ENCODE peak calls at places on chromosome 10, in four cellular contexts. V is breast epithelium, E is neural progenitor cell, T is GM13976. B is an unnamed sample.

GRCh38 chr10:92990615-92991014 is 70.0 kb upstream of the CYP26C1 start:
- DNase-seq in E (no peak), T (peak), V (no peak), B (no peak)

GRCh38 chr10:86410542-86411124 is 44.0 kb upstream of the GRID1 start:
- DNase-seq in E (no peak), T (no peak), V (no peak), B (no peak)

GRCh38 chr10:106795619-106796018 is 368.9 kb downstream of the SORCS1 start:
- DNase-seq in T (peak), E (peak), V (no peak), B (no peak)

GRCh38 chr10:31322647-31323046 is 3.6 kb downstream of the ZEB1 start:
- DNase-seq in E (peak), V (no peak), T (peak), B (no peak)

GRCh38 chr10:60974463-60975149 is 30.6 kb upstream of the RHOBTB1 start:
- DNase-seq in V (no peak), E (no peak), T (no peak), B (no peak)

GRCh38 chr10:110619514-110619913 is 24.6 kb upstream of the RBM20 start:
- DNase-seq in E (no peak), V (no peak), T (no peak), B (no peak)

GRCh38 chr10:87734987-87735827 is 75.5 kb downstream of the PAPSS2 start:
- DNase-seq in T (peak), V (no peak), E (peak), B (no peak)

GRCh38 chr10:7090529-7090928 is 320.3 kb downstream of the SFMBT2 start:
- DNase-seq in V (no peak), T (no peak), E (no peak), B (no peak)

GRCh38 chr10:100824886-100825285 is 79.5 kb downstream of the PAX2 start:
- DNase-seq in T (no peak), E (no peak), V (peak), B (no peak)

GRCh38 chr10:59905735-59906416 is 480 bp downstream of the CCDC6 start:
- DNase-seq in V (no peak), T (peak), E (peak), B (no peak)

GRCh38 chr10:132337019-132337418 is 5.0 kb downstream of the LRRC27 start:
- DNase-seq in V (no peak), E (peak), T (no peak), B (no peak)

GRCh38 chr10:71547841-71548493 is 151.2 kb downstream of the CDH23 start:
- DNase-seq in V (no peak), E (peak), T (no peak), B (no peak)

GRCh38 chr10:3206516-3207157 is 34.1 kb upstream of the PITRM1 start:
- DNase-seq in V (no peak), T (no peak), E (no peak), B (no peak)

GRCh38 chr10:110628161-110628560 is 16.0 kb upstream of the RBM20 start:
- DNase-seq in E (no peak), T (no peak), V (no peak), B (no peak)

GRCh38 chr10:93352638-93353383 is 129.3 kb downstream of the MYOF start:
- DNase-seq in T (peak), V (no peak), E (peak), B (no peak)

GRCh38 chr10:87764072-87764934 is 53.7 kb downstream of the ATAD1 start:
- DNase-seq in T (no peak), V (no peak), E (no peak), B (no peak)

GRCh38 chr10:119315128-119316001 is 108.0 kb downstream of the GRK5 start:
- DNase-seq in V (no peak), T (peak), E (peak), B (no peak)

GRCh38 chr10:77872151-77872946 is 54.2 kb downstream of the DLG5 start:
- DNase-seq in T (no peak), V (peak), E (no peak), B (no peak)

GRCh38 chr10:31124852-31125251 is 93.2 kb upstream of the ZNF438 start:
- DNase-seq in T (no peak), E (no peak), V (no peak), B (no peak)

GRCh38 chr10:117246997-117247667 is 6.2 kb downstream of the SLC18A2 start:
- DNase-seq in T (no peak), E (no peak), V (no peak), B (no peak)

GRCh38 chr10:77710759-77711682 is 73.4 kb upstream of the KCNMA1 start:
- DNase-seq in V (peak), T (peak), E (peak), B (no peak)

GRCh38 chr10:80204193-80204714 is 1.1 kb downstream of the ANXA11 start:
- DNase-seq in T (no peak), V (peak), E (peak), B (no peak)

GRCh38 chr10:124593431-124593985 is 131.9 kb downstream of the LHPP start:
- DNase-seq in V (no peak), E (no peak), T (no peak), B (peak)

GRCh38 chr10:63593576-63593975 is 72.4 kb downstream of the REEP3 start:
- DNase-seq in T (no peak), E (no peak), V (no peak), B (no peak)

GRCh38 chr10:112287844-112288243 is 4.6 kb downstream of the TECTB start:
- DNase-seq in V (no peak), E (no peak), T (no peak), B (no peak)

GRCh38 chr10:29482591-29483421 is 152.0 kb downstream of the SVIL start:
- DNase-seq in E (peak), T (no peak), V (no peak), B (no peak)

GRCh38 chr10:69845574-69846251 is 44.0 kb downstream of the COL13A1 start:
- DNase-seq in V (no peak), T (no peak), E (no peak), B (no peak)

GRCh38 chr10:108204528-108205313 is 1040.2 kb upstream of the SORCS1 start:
- DNase-seq in T (peak), V (no peak), E (peak), B (no peak)

GRCh38 chr10:33391611-33392010 is 57.1 kb upstream of the NRP1 start:
- DNase-seq in T (no peak), V (no peak), E (no peak), B (no peak)

GRCh38 chr10:77428776-77429395 is 208.7 kb downstream of the KCNMA1 start:
- DNase-seq in V (no peak), E (peak), T (no peak), B (no peak)

GRCh38 chr10:115829501-115830215 is 443.3 kb downstream of the GFRA1 start:
- DNase-seq in E (peak), T (no peak), V (no peak), B (no peak)

GRCh38 chr10:24303522-24304310 is 94.8 kb downstream of the KIAA1217 start:
- DNase-seq in E (no peak), T (no peak), V (no peak), B (no peak)

GRCh38 chr10:80172896-80173295 is 32.4 kb downstream of the ANXA11 start:
- DNase-seq in E (no peak), T (no peak), V (no peak), B (no peak)

GRCh38 chr10:19488592-19489280 is 327.5 kb upstream of the PLXDC2 start:
- DNase-seq in E (peak), T (no peak), V (no peak), B (peak)
- TF ChIP-seq CTCF in E (peak), T (no peak), V (no peak), B (peak)

DNA sequence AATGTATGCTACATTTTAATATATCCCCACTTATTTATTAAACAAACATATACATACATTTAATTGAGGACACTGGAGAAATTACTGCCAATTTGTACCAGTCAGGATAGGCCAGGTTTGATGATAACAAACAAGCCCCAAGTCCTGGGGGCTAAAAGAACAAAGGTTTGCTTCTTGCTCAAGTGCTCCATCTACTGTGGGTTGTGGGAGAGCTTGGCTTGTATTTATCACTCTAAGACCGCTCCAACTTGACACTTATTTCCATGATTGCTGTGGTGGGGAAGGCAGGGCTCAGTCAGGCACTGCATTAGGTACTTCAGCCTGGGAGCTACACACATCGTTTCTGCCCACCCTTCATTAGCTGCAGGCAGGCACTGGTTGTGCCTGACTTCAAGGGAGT is 136.6 kb upstream of the ZNF32 start:
- DNase-seq in V (no peak), T (no peak), E (no peak), B (no peak)
- TF ChIP-seq CTCF in V (no peak), T (no peak), E (peak), B (peak)

DNA sequence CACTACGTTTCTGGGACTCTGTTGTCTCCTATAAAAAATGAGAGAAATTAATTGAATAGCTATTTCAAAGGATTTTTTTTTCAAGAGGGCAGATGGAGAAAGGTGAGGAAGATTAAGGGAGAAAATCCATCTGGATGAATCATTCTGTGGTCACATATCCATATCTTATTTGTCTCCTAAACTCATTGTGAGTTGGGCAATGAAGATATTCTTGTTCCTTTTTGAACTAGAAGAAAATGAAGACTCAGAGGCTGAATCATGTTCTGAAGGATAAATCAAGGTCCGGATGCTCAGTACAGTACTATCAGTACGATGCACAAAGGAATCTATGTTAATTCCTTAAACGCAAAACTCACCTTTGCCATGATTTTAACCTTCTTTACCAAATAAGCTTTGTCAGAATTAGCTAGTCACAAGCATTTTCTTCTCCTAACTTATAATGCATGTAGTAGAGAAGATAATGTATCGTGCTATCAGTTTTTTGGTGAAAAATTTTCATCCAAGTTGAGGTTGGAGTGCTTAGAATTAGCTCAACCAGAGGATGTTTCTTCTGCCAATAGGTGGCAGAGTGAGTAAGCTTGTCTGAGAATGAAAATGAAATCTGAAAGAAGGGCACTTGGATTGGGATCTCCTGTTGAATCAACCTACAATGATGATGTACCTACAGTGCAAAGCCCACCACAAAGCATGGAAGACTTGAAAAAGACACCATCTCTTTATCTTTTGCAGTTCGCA is 446.9 kb downstream of the KIF20B start:
- DNase-seq in V (no peak), E (peak), T (no peak), B (no peak)
- TF ChIP-seq CTCF in V (peak), E (peak), T (peak), B (peak)

GRCh38 chr10:114239117-114239993 is at the start of gene VWA2:
- DNase-seq in V (peak), E (peak), T (peak), B (no peak)
- TF ChIP-seq CTCF in V (no peak), E (peak), T (peak), B (peak)

GRCh38 chr10:58818889-58819288 is 306.2 kb downstream of the BICC1 start:
- DNase-seq in T (no peak), E (no peak), V (no peak), B (no peak)
- TF ChIP-seq CTCF in T (no peak), E (no peak), V (no peak), B (peak)

GRCh38 chr10:47101196-47101595 is 190.0 kb downstream of the PTPN20 start:
- DNase-seq in E (no peak), T (no peak), V (no peak), B (no peak)

GRCh38 chr10:47095848-47096612 is 184.8 kb downstream of the PTPN20 start:
- DNase-seq in E (no peak), T (no peak), V (no peak), B (no peak)

GRCh38 chr10:47098964-47099363 is 187.7 kb downstream of the PTPN20 start:
- DNase-seq in T (no peak), E (no peak), V (no peak), B (no peak)

GRCh38 chr10:47099445-47099844 is 188.2 kb downstream of the PTPN20 start:
- DNase-seq in T (no peak), E (no peak), V (no peak), B (no peak)

GRCh38 chr10:47098238-47098637 is 187.0 kb downstream of the PTPN20 start:
- DNase-seq in E (no peak), T (no peak), V (no peak), B (no peak)
- TF ChIP-seq CTCF in E (no peak), T (no peak), V (no peak), B (no peak)

B was measured in chondrocyte.